ENCODE peak calls at places on chromosome 12, in ten cellular contexts. H is suprapubic skin, D is endothelial cell of umbilical vein, S is HCT116, O is transverse colon, C is breast epithelium, J is stomach, P is upper lobe of left lung, N is vagina, K is sigmoid colon. Q is an unnamed sample. For H3K4me1, the result is how much of the 10 kb centered on the place peaks cover.

GRCh38 chr12:68667896-68668295 is 18.9 kb upstream of the NUP107 start:
- DNase-seq in H (no peak), D (peak), P (no peak), J (no peak), K (no peak), S (no peak), N (no peak), O (no peak), C (no peak), Q (no peak)

GRCh38 chr12:89427508-89428156 is 75.3 kb upstream of the DUSP6 start:
- DNase-seq in H (no peak), N (no peak), C (no peak), O (no peak), D (no peak), K (no peak), S (no peak), J (no peak), P (no peak), Q (no peak)

GRCh38 chr12:96241484-96242256 is 47.5 kb downstream of the ELK3 start:
- DNase-seq in H (peak), S (no peak), D (peak), N (no peak), K (peak), J (no peak), C (no peak), O (peak), P (peak), Q (no peak)

GRCh38 chr12:100187857-100188519 is 12.6 kb upstream of the ACTR6 start:
- DNase-seq in S (no peak), N (no peak), D (no peak), H (no peak), O (no peak), K (no peak), P (no peak), J (no peak), C (no peak), Q (no peak)

GRCh38 chr12:116958402-116959197 is 47.9 kb downstream of the FBXW8 start:
- DNase-seq in N (no peak), D (no peak), K (no peak), O (no peak), P (no peak), C (no peak), J (no peak), S (no peak), H (no peak), Q (no peak)

GRCh38 chr12:52434096-52434733 is at the start of gene KRT75:
- DNase-seq in C (no peak), O (no peak), J (no peak), H (peak), D (no peak), K (no peak), P (peak), S (no peak), N (peak), Q (no peak)

GRCh38 chr12:70094467-70094866 is 148.8 kb upstream of the CNOT2 start:
- DNase-seq in H (no peak), C (no peak), O (no peak), J (no peak), D (no peak), P (no peak), N (no peak), S (no peak), K (no peak), Q (no peak)

GRCh38 chr12:41683023-41683422 is 461.7 kb downstream of the GXYLT1 start:
- DNase-seq in C (no peak), J (no peak), O (no peak), H (no peak), P (no peak), S (no peak), D (no peak), N (no peak), K (no peak), Q (no peak)

GRCh38 chr12:57147641-57147944 is 174 bp upstream of the LRP1-AS start:
- DNase-seq in J (no peak), N (no peak), H (no peak), K (peak), S (no peak), D (peak), C (no peak), O (no peak), P (no peak), Q (no peak)

GRCh38 chr12:27732281-27732680 is 21.6 kb downstream of the MRPS35 start:
- DNase-seq in O (no peak), N (no peak), P (no peak), C (no peak), H (no peak), J (peak), S (no peak), D (no peak), K (no peak), Q (no peak)

GRCh38 chr12:106863185-106863584 is 88.7 kb downstream of the RIC8B start:
- DNase-seq in J (no peak), K (no peak), S (no peak), N (no peak), C (no peak), P (no peak), H (no peak), O (no peak), D (peak), Q (no peak)

GRCh38 chr12:56158029-56158925 is at the start of gene MYL6:
- DNase-seq in K (peak), S (peak), O (peak), D (peak), H (peak), J (peak), P (peak), C (peak), N (peak), Q (peak)

GRCh38 chr12:109758406-109759075 is 44.9 kb downstream of the FAM222A start:
- DNase-seq in N (no peak), K (peak), C (no peak), D (no peak), S (no peak), J (peak), H (peak), P (peak), O (peak), Q (no peak)

GRCh38 chr12:27595231-27595642 is 71.2 kb downstream of the PPFIBP1 start:
- DNase-seq in N (no peak), H (no peak), D (peak), K (peak), S (no peak), J (no peak), P (no peak), C (peak), O (peak), Q (no peak)

GRCh38 chr12:96850676-96851075 is 56.4 kb upstream of the NEDD1 start:
- DNase-seq in P (no peak), N (no peak), O (no peak), S (no peak), K (no peak), J (no peak), D (no peak), H (no peak), C (no peak), Q (no peak)

GRCh38 chr12:53722450-53723041 is 4.7 kb downstream of the CALCOCO1 start:
- DNase-seq in O (no peak), N (no peak), S (no peak), P (no peak), J (no peak), H (no peak), K (peak), C (no peak), D (no peak), Q (no peak)

GRCh38 chr12:102950107-102950949 is 7.1 kb upstream of the ASCL1 start:
- DNase-seq in O (no peak), H (no peak), J (peak), P (no peak), K (no peak), S (no peak), C (no peak), D (no peak), N (no peak), Q (no peak)

GRCh38 chr12:15278816-15279658 is 43.3 kb upstream of the PTPRO start:
- DNase-seq in K (peak), H (peak), N (peak), C (peak), S (no peak), O (peak), P (peak), D (peak), J (peak), Q (peak)

GRCh38 chr12:39595923-39596322 is 23.7 kb downstream of the ABCD2 start:
- DNase-seq in K (no peak), S (no peak), D (no peak), J (no peak), H (no peak), N (no peak), P (no peak), C (no peak), O (no peak), Q (no peak)

GRCh38 chr12:120352117-120352516 is 16.8 kb downstream of the MSI1 start:
- DNase-seq in C (no peak), J (no peak), K (no peak), N (no peak), H (no peak), P (no peak), D (no peak), S (no peak), O (no peak), Q (no peak)

GRCh38 chr12:50241178-50241577 is 42.1 kb downstream of the LIMA1 start:
- DNase-seq in K (no peak), P (no peak), O (no peak), H (no peak), S (no peak), J (no peak), D (no peak), N (no peak), C (no peak), Q (no peak)

GRCh38 chr12:9625019-9625418 is 17.3 kb upstream of the KLRB1 start:
- DNase-seq in S (no peak), H (no peak), C (no peak), N (no peak), J (no peak), D (no peak), O (no peak), K (no peak), P (no peak), Q (no peak)

GRCh38 chr12:105848286-105848685 is 290.5 kb downstream of the NUAK1 start:
- DNase-seq in S (no peak), J (no peak), O (no peak), K (no peak), P (no peak), C (no peak), D (no peak), N (no peak), H (no peak), Q (no peak)

GRCh38 chr12:58416211-58416610 is 474.8 kb downstream of the ATP23 start:
- DNase-seq in P (no peak), N (no peak), O (no peak), J (no peak), C (no peak), H (no peak), S (no peak), K (no peak), D (peak), Q (no peak)

GRCh38 chr12:121499929-121500793 is 80.7 kb downstream of the KDM2B start:
- DNase-seq in H (no peak), K (peak), S (peak), N (no peak), O (peak), D (peak), J (peak), P (peak), C (peak), Q (peak)

GRCh38 chr12:14416658-14417057 is 51.2 kb downstream of the ATF7IP start:
- DNase-seq in N (no peak), K (no peak), H (no peak), J (no peak), O (no peak), S (no peak), C (no peak), D (peak), P (no peak), Q (no peak)

GRCh38 chr12:1593232-1594044 is 943 bp downstream of the FBXL14 start:
- DNase-seq in J (peak), N (no peak), C (no peak), O (peak), D (peak), H (no peak), S (no peak), P (peak), K (peak), Q (peak)

GRCh38 chr12:41684997-41685396 is 459.7 kb downstream of the GXYLT1 start:
- DNase-seq in S (no peak), O (no peak), C (no peak), J (no peak), K (no peak), D (no peak), P (no peak), N (no peak), H (no peak), Q (no peak)

GRCh38 chr12:62537544-62537943 is 70.9 kb downstream of the MON2 start:
- DNase-seq in D (peak), O (no peak), P (no peak), H (peak), K (no peak), N (no peak), S (no peak), J (peak), C (no peak), Q (peak)
- TF ChIP-seq POLR2AphosphoS5 in D (no peak), O (no peak), P (no peak), H (no peak), K (no peak), N (no peak), S (no peak), J (no peak), C (no peak), Q (no peak)

DNA sequence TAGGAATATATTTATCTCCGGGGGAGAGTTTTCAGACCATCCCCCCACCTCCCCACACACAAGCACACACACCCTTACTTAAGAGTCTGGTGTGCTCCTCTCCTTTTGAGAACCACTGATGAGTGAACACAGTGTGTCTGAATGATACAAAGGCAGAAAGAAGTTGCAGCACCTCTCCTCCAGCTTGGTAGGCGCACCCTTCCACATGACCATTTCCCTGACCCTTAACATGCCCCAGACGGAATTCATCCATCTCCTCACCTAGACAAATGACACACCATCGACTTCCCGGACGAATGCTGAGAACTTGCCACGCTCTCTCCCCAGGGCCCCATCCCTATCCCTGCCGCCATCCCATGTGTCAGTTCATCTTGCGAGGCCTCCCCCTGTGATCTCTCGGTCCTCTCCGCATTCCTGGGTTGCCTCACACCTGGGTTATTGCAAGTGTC is 3.9 kb downstream of the TNFRSF1A start:
- DNase-seq in H (no peak), J (no peak), P (no peak), D (peak), C (no peak), N (no peak), K (no peak), O (no peak), S (no peak), Q (no peak)
- H3K4me1 ChIP-seq in H (half or more), J (half or more), P (half or more), D (half or more), C (half or more), N (half or more), K (half or more), O (half or more), S (half or more), Q (under half)

GRCh38 chr12:4412056-4412455 is 32.5 kb upstream of the FGF23 start:
- DNase-seq in D (no peak), K (no peak), J (no peak), H (no peak), C (no peak), O (no peak), N (no peak), S (no peak), P (no peak), Q (no peak)
- TF ChIP-seq POLR2A in D (no peak), K (no peak), J (no peak), H (no peak), C (no peak), O (no peak), N (no peak), S (no peak), P (no peak), Q (no peak)

GRCh38 chr12:132489078-132489601 is 811 bp upstream of the FBRSL1 start:
- DNase-seq in J (peak), H (no peak), N (no peak), K (peak), C (no peak), P (peak), D (peak), O (peak), S (no peak), Q (no peak)

GRCh38 chr12:132488127-132489077 is 1.5 kb upstream of the FBRSL1 start:
- DNase-seq in C (no peak), S (no peak), P (peak), O (peak), N (no peak), K (no peak), J (no peak), D (no peak), H (no peak), Q (no peak)

GRCh38 chr12:132490481-132491348 is 764 bp downstream of the FBRSL1 start:
- DNase-seq in C (no peak), H (no peak), K (no peak), S (no peak), J (no peak), N (no peak), O (no peak), P (no peak), D (peak), Q (no peak)

GRCh38 chr12:132491349-132491663 is 1.4 kb downstream of the FBRSL1 start:
- DNase-seq in S (no peak), D (no peak), J (no peak), N (no peak), H (no peak), P (no peak), C (no peak), O (no peak), K (no peak), Q (peak)

DNA sequence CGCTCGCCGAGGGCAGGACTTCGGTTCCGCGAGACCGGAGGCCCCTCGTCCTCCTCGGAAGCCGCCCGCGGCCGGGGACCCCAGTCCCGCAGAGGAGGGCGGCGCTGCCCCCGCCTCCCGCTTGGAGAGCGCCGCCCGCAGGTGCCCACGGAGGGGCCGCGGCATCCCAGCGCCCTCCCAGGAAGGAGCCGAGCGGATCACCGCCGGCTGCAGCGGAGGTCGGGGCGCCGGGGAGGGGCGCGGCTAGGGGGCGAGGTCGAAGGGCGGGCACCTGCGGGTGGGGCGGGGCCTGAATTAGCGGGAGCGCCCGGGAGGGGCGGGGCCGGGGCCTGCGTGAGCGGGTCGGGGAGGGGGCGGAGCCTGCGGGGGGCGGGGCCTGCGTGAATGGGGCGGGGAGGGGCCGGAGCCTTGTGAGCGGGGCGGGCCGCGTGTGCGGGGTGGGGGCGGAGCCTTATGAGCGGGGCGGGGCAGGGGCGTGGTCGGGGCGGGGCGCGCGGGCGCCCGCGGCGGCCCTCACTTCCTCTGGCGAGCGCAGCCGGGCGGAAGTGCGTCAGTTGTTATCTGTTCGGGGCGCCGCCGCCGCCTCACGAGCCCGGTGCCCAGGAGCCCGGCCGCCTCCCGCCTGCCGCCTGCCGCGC is at the start of gene FBRSL1:
- DNase-seq in H (peak), N (no peak), J (peak), P (peak), C (peak), D (peak), O (peak), K (peak), S (peak), Q (peak)
- TF ChIP-seq POLR2AphosphoS5 in H (peak), N (no peak), J (peak), P (peak), C (no peak), D (no peak), O (peak), K (peak), S (peak), Q (peak)

GRCh38 chr12:47818382-47818700 is 1.4 kb downstream of the HDAC7 start:
- DNase-seq in S (no peak), P (no peak), K (no peak), D (peak), N (no peak), J (no peak), C (no peak), O (peak), H (no peak), Q (no peak)
- H3K4me1 ChIP-seq in S (half or more), P (half or more), K (half or more), D (half or more), N (half or more), J (half or more), C (half or more), O (half or more), H (half or more), Q (under half)

GRCh38 chr12:45989857-45990467 is 412 bp downstream of the SCAF11 start:
- DNase-seq in K (peak), S (peak), J (peak), N (no peak), P (no peak), D (peak), O (peak), H (peak), C (peak), Q (peak)
- TF ChIP-seq POLR2A in K (peak), S (no peak), J (no peak), N (no peak), P (no peak), D (peak), O (no peak), H (no peak), C (peak), Q (peak)

GRCh38 chr12:104456950-104457745 is 400 bp downstream of the CHST11 start:
- DNase-seq in C (peak), P (peak), O (peak), J (peak), H (peak), S (no peak), N (no peak), K (peak), D (peak), Q (peak)
- TF ChIP-seq POLR2AphosphoS5 in C (peak), P (peak), O (peak), J (peak), H (no peak), S (no peak), N (no peak), K (peak), D (peak), Q (peak)

DNA sequence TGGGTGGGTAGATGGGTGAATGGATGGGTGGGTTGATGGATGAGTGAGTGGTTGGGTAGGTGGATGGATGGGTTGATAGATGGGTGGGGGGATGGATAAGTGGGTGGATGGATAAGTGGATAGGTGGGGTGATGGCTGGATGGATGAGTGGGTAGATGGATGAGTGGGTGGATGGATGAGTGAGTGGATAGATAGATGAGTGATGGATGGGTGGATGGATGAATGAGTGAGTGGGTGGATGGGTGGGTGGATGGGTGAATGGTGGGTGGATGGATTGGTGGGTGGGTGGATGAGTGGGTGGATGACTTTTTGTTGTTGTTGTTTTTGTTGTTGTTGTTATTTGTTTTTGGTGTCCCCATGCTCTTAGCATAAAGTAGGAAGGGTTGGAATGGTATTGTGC is 45.5 kb downstream of the TBX5 start:
- DNase-seq in P (no peak), H (no peak), S (no peak), D (no peak), J (no peak), C (no peak), N (no peak), O (no peak), K (no peak), Q (no peak)
- H3K4me1 ChIP-seq in P (under half), H (under half), S (under half), D (under half), J (under half), C (under half), N (under half), O (under half), K (under half), Q (under half)

GRCh38 chr12:65584041-65584440 is 240.2 kb upstream of the HMGA2 start:
- DNase-seq in S (no peak), P (no peak), K (no peak), D (no peak), N (no peak), O (no peak), H (no peak), J (no peak), C (no peak), Q (no peak)
- TF ChIP-seq POLR2A in S (no peak), P (no peak), K (no peak), D (no peak), N (no peak), O (no peak), H (no peak), J (no peak), C (no peak), Q (no peak)

GRCh38 chr12:54759751-54760150 is 94.6 kb upstream of the MUCL1 start:
- DNase-seq in S (peak), D (no peak), P (no peak), O (no peak), N (no peak), C (no peak), H (no peak), K (no peak), J (no peak), Q (peak)
- TF ChIP-seq POLR2AphosphoS5 in S (no peak), D (no peak), P (no peak), O (no peak), N (no peak), C (no peak), H (no peak), K (no peak), J (no peak), Q (peak)